ENCODE peak calls at places on chromosomes 11 and 22, in four cellular contexts. N is IMR-90, O is keratinocyte, R is K562. T is an unnamed sample. For H3K9me1, the result is how much of the 10 kb centered on the place peaks cover.

GRCh38 chr11:31805037-31805628 is 6.0 kb downstream of the PAX6 start:
- DNase-seq in N (no peak), O (no peak), R (no peak), T (no peak)

GRCh38 chr22:38218661-38219331 is 17.0 kb downstream of the MAFF start:
- DNase-seq in N (peak), O (peak), R (no peak), T (peak)

GRCh38 chr11:35781342-35782171 is 119.0 kb downstream of the TRIM44 start:
- DNase-seq in N (peak), O (no peak), R (no peak), T (no peak)

GRCh38 chr11:125348704-125349635 is 147.1 kb downstream of the FEZ1 start:
- DNase-seq in N (peak), O (no peak), R (peak), T (peak)

GRCh38 chr11:63516109-63516508 is 10.2 kb downstream of the LGALS12 start:
- DNase-seq in N (no peak), O (no peak), R (no peak), T (no peak)

GRCh38 chr11:74826901-74827300 is 78.3 kb downstream of the RNF169 start:
- DNase-seq in N (no peak), O (no peak), R (peak), T (no peak)

GRCh38 chr11:78929906-78930220 is 355.2 kb upstream of the NARS2 start:
- DNase-seq in N (no peak), O (no peak), R (no peak), T (no peak)

GRCh38 chr11:27693398-27693797 is 6.9 kb downstream of the BDNF start:
- DNase-seq in N (no peak), O (no peak), R (no peak), T (no peak)

GRCh38 chr22:48208894-48209293 is 1446.4 kb downstream of the TBC1D22A start:
- DNase-seq in N (no peak), O (no peak), R (no peak), T (no peak)

GRCh38 chr11:116581349-116581748 is 191.4 kb downstream of the BUD13 start:
- DNase-seq in N (no peak), O (no peak), R (no peak), T (no peak)

GRCh38 chr11:125980421-125980820 is 34.6 kb downstream of the VSIG10L2 start:
- DNase-seq in N (no peak), O (no peak), R (no peak), T (no peak)

GRCh38 chr22:47354668-47355387 is 592.4 kb downstream of the TBC1D22A start:
- DNase-seq in N (no peak), O (no peak), R (no peak), T (no peak)

GRCh38 chr22:49937758-49938564 is 19.5 kb downstream of the CRELD2 start:
- DNase-seq in N (no peak), O (no peak), R (no peak), T (peak)

GRCh38 chr11:119169272-119169719 is 771 bp downstream of the NLRX1 start:
- DNase-seq in N (no peak), O (no peak), R (no peak), T (peak)

GRCh38 chr11:67641302-67642147 is 2.0 kb upstream of the TBX10 start:
- DNase-seq in N (no peak), O (no peak), R (no peak), T (no peak)

GRCh38 chr11:96082002-96082899 is 158.3 kb upstream of the MTMR2 start:
- DNase-seq in N (no peak), O (no peak), R (peak), T (peak)

GRCh38 chr11:38791346-38791961 is 2193.4 kb upstream of the RAG2 start:
- DNase-seq in N (peak), O (no peak), R (peak), T (peak)

GRCh38 chr11:45982656-45983470 is 60.4 kb downstream of the LARGE2 start:
- DNase-seq in N (peak), O (no peak), R (peak), T (peak)

GRCh38 chr11:7251836-7252682 is at the start of gene SYT9:
- DNase-seq in N (no peak), O (no peak), R (peak), T (peak)

GRCh38 chr11:109138200-109138599 is 283.8 kb upstream of the C11orf87 start:
- DNase-seq in N (peak), O (no peak), R (no peak), T (no peak)

GRCh38 chr11:28168718-28169117 is 60.5 kb downstream of the METTL15 start:
- DNase-seq in N (no peak), O (no peak), R (no peak), T (no peak)

GRCh38 chr11:20025331-20025840 is 134.9 kb downstream of the DBX1 start:
- DNase-seq in N (no peak), O (no peak), R (no peak), T (no peak)

GRCh38 chr11:96736591-96736990 is 346.8 kb downstream of the JRKL start:
- DNase-seq in N (no peak), O (no peak), R (no peak), T (no peak)

GRCh38 chr11:47375020-47375419 is 3.3 kb downstream of the SPI1 start:
- DNase-seq in N (no peak), O (no peak), R (no peak), T (no peak)

GRCh38 chr11:121521145-121522042 is 68.6 kb upstream of the SORL1-AS1 start:
- DNase-seq in N (peak), O (no peak), R (no peak), T (no peak)

GRCh38 chr11:29321293-29322132 is 695.3 kb downstream of the KCNA4 start:
- DNase-seq in N (peak), O (no peak), R (no peak), T (no peak)

GRCh38 chr11:22432331-22433065 is 94.3 kb downstream of the SLC17A6 start:
- DNase-seq in N (peak), O (no peak), R (peak), T (peak)

GRCh38 chr11:75771646-75772410 is 3.2 kb downstream of the DGAT2 start:
- DNase-seq in N (peak), O (no peak), R (no peak), T (no peak)

GRCh38 chr22:22141771-22142591 is 102.6 kb upstream of the VPREB1 start:
- DNase-seq in N (no peak), O (no peak), R (no peak), T (no peak)

GRCh38 chr11:35040221-35040942 is 98.6 kb upstream of the CD44 start:
- DNase-seq in N (peak), O (peak), R (peak), T (no peak)

GRCh38 chr11:46300270-46300669 is 22.8 kb downstream of the CREB3L1 start:
- DNase-seq in N (no peak), O (no peak), R (no peak), T (no peak)

GRCh38 chr11:74681686-74682651 is 49.3 kb downstream of the CHRDL2 start:
- DNase-seq in N (peak), O (no peak), R (no peak), T (no peak)

GRCh38 chr11:36702330-36703054 is 104.5 kb upstream of the RAG2 start:
- DNase-seq in N (peak), O (peak), R (peak), T (peak)

GRCh38 chr11:107370390-107370789 is 87.2 kb downstream of the CWF19L2 start:
- DNase-seq in N (no peak), O (no peak), R (no peak), T (peak)

GRCh38 chr22:20316217-20316843 is 3.5 kb downstream of the DGCR6L start:
- DNase-seq in N (no peak), O (no peak), R (peak), T (no peak)

GRCh38 chr22:50274311-50274710 is 4.1 kb upstream of the MAPK11 start:
- DNase-seq in N (peak), O (no peak), R (peak), T (peak)

GRCh38 chr11:128240546-128240945 is 346.8 kb downstream of the ETS1 start:
- DNase-seq in N (peak), O (no peak), R (no peak), T (peak)

GRCh38 chr11:2300936-2301630 is 635 bp downstream of the C11orf21 start:
- DNase-seq in N (no peak), O (no peak), R (no peak), T (no peak)

DNA sequence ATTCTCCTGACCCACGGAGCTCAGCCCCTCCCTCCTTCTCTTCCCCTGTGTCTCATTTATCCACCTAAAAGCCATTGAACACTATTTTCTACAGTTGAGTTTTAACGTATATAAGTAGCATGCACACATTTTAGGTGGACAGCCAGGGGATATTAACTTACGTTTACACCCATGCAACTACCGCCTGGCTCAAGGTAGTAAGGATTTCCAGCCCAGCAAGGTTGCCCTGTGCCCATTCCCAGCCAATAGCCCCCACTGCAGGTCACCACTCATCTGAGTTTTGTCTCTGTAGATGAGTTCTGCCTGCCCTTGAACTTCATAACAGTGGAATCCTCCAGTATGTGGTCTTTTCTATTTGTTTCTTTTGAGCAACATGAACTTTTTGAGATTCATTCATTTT is 65.4 kb downstream of the SMIM38 start:
- DNase-seq in N (no peak), O (no peak), R (no peak), T (no peak)
- H3K9me1 ChIP-seq in N (under half), O (under half), R (under half), T (under half)

GRCh38 chr22:42996646-42997365 is 18.1 kb downstream of the PACSIN2 start:
- DNase-seq in N (no peak), O (no peak), R (no peak), T (no peak)

GRCh38 chr22:42994276-42994916 is 20.6 kb downstream of the PACSIN2 start:
- DNase-seq in N (no peak), O (no peak), R (no peak), T (no peak)

GRCh38 chr22:42993651-42994275 is 21.2 kb downstream of the PACSIN2 start:
- DNase-seq in N (peak), O (no peak), R (no peak), T (no peak)

GRCh38 chr22:42992886-42993479 is 22.0 kb downstream of the PACSIN2 start:
- DNase-seq in N (no peak), O (no peak), R (no peak), T (no peak)

DNA sequence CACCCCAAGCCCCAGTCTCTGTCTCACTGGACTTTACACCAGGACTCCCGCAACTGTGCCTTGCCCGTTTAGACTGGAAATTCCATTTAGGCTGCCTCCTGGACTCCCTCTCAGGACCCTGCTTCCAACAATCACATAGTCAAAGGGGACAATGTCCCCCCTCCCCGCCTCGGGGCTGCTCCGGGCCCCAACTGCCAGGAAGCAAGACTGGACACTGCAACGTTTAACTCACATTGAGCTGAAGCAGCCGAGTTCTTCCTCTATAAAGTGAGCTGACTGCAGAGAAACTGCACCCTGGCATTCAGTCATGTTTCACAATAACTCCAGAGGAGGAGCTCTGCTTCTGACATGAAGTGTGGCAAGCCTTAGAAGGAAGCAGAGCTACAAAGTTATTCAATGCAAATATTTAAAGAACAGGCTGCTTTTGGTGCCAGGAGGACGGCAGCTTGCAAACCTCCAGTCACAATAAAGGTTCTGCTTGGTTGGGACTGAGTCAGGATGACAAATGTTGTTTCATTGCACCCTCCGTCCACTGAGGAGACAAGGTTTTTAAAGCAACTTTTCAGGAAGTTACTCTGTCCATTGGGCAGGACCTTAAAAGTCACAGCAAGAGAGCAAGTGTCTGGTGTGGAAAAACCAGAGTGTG is 19.9 kb downstream of the PACSIN2 start:
- DNase-seq in N (peak), O (no peak), R (no peak), T (peak)
- H3K9me1 ChIP-seq in N (under half), O (under half), R (under half), T (under half)

DNA sequence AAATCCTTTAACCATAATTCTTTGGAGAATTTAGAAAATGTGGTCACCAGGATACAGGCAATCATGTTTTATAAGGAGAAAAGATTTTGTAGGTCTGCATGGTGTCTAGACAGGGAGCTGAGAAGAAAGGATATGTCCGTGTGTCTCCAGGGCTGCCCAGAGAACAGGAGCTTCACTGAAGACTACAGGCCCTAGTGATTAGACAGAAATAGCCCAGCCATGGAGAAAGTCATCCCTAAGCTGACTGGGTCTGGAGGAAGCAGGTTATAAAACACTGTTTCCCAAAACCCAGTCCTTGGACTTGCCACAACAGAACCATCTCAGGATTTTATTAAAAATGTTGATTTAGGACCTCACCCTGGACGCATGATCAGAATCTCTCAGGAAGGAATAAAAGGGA is 84.4 kb downstream of the GALNT18 start:
- DNase-seq in N (no peak), O (no peak), R (no peak), T (no peak)
- H3K9me1 ChIP-seq in N (under half), O (under half), R (under half), T (under half)

DNA sequence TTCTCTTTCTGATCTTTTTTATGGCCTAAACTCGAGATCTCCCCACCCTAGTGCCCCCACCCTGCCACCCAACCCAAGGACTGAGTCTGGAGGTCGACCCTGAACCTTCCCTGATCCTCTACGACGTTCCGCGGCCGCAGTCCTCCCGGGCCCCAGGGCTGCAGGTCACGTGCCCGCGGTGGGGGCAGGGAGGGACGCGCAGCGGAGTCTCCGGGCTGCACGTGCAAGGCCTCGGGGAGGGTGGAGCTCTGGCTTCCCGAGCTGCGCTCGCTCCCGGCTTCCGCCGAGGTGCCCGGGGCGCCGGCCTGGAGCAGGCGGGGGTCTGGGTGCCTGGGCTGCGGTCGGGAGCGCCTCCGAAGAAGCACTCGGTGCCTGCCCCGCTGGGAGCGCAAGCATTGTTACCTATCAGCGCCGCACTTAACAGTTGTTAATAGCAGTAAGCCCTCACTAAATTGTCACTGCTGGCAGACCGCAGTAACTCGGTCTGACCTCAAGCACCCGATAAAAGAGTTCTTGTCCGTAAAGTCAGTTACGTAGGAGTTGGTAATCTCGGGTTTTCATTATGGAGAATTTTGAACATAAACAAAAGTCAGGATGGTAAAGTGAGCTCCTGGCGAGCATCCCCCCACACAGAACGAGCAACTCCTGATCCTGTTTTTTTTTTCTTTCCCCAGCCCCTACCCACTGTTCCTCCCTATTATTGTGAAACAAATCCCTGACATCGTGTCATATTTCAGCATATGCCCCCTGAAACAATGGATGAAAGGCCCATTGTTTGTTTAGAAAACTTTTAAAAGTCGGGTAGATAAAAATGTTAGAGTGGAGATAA is 69.7 kb upstream of the EP300 start:
- DNase-seq in N (peak), O (no peak), R (peak), T (peak)
- H3K9me1 ChIP-seq in N (under half), O (under half), R (under half), T (under half)

DNA sequence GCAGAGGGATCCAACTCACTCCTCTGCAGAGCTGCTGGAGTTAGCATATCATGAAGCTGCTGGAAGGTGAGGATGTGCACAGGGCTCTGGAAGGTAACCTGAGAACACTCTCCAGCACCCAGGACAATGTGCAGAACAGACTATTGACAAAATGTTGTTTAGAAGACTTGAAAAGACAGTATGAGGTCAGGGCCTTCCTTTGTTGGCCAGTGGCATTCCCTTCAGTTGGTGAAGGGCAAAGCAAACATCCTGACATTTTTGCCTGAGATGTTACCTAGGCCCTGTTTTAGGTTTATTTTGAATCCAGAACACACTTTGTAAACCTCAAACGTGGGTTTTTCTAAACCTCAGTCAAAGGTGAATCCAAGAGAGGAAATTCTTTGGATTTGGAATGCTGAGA is 67.8 kb downstream of the DEPDC5 start:
- DNase-seq in N (no peak), O (no peak), R (no peak), T (no peak)
- H3K9me1 ChIP-seq in N (under half), O (under half), R (under half), T (under half)

GRCh38 chr22:36739185-36739584 is 35.6 kb upstream of the CACNG2 start:
- DNase-seq in N (no peak), O (no peak), R (no peak), T (no peak)
- H3K9me1 ChIP-seq in N (under half), O (under half), R (under half), T (under half)

DNA sequence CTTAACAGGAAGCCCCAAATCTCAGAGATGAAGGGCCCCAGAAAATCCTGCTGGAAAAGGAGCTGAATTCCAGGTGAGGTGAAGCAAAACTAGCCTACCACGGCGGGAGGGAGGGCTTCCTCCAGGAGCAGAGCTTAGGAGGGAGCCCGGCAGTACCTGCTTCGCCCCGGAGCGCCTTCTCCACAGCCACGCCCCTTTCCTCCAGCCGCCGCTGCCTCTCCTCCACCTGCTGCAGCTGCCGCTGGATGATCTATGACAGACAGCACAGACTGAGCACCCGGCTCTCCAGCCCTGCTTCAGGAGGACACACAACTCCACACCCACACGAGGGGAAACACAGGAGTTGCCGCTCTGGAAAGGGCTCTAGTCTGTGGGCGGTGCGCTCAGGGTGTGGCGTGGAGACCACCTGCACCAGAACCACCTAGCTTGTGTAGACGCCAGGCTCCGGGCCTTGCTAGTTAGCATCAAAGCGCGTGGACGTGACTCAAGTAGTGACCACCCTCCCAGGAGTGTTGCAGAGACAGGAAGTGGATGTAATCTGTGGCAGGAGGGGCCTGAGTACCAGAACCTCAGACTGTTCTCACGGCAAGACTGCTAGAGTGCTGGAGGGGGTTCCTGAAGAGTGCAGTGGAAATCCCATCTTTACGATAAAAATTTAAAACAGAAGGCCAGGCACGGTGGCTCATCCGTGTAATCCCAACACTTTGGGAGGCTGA is 34.6 kb upstream of the BID start:
- DNase-seq in N (peak), O (no peak), R (no peak), T (no peak)
- H3K9me1 ChIP-seq in N (under half), O (under half), R (under half), T (under half)

GRCh38 chr11:122538060-122538459 is 117.5 kb upstream of the UBASH3B start:
- DNase-seq in N (no peak), O (no peak), R (no peak), T (no peak)
- H3K9me1 ChIP-seq in N (under half), O (under half), R (under half), T (under half)